ENCODE peak calls at places on chromosomes 2 and 18, in five cellular contexts. A is thoracic aorta, T is mammary epithelial cell, F is SK-N-SH, G is mesendoderm. M is an unnamed sample.

GRCh38 chr2:65357959-65358294 is 74.5 kb downstream of the SPRED2 start:
- DNase-seq in A (no peak), T (peak; percentile 50), F (no peak), G (no peak), M (peak; percentile 69)

GRCh38 chr2:183034806-183035205 is 3.5 kb downstream of the NCKAP1 start:
- DNase-seq in A (no peak), T (no peak), F (no peak), G (peak; percentile 69), M (no peak)

GRCh38 chr18:67144342-67144741 is 372.2 kb downstream of the DSEL start:
- DNase-seq in A (no peak), T (no peak), F (no peak), G (no peak), M (no peak)

GRCh38 chr2:137535897-137536296 is 428.4 kb upstream of the HNMT start:
- DNase-seq in A (no peak), T (no peak), F (no peak), G (no peak), M (peak; percentile 7)

GRCh38 chr18:79525556-79526467 is 130.1 kb downstream of the NFATC1 start:
- DNase-seq in A (no peak), T (peak; percentile 4), F (no peak), G (no peak), M (no peak)

GRCh38 chr2:190121971-190122370 is 59.4 kb upstream of the MSTN start:
- DNase-seq in A (no peak), T (no peak), F (peak; percentile 30), G (peak; percentile 57), M (peak; percentile 27)

GRCh38 chr2:159249955-159250723 is 36.4 kb downstream of the WDSUB1 start:
- DNase-seq in A (peak; percentile 43), T (peak; percentile 94), F (no peak), G (no peak), M (peak; percentile 6)

GRCh38 chr2:30565860-30566358 is 118.9 kb downstream of the LCLAT1 start:
- DNase-seq in A (no peak), T (no peak), F (no peak), G (no peak), M (no peak)

GRCh38 chr2:223576873-223577272 is 25.3 kb downstream of the SCG2 start:
- DNase-seq in A (no peak), T (peak; percentile 19), F (no peak), G (peak; percentile 71), M (no peak)

GRCh38 chr18:3360211-3360610 is 89.8 kb upstream of the TGIF1 start:
- DNase-seq in A (no peak), T (no peak), F (no peak), G (peak; percentile 71), M (no peak)

GRCh38 chr18:37085362-37085761 is 256.4 kb downstream of the KIAA1328 start:
- DNase-seq in A (no peak), T (no peak), F (no peak), G (peak; percentile 41), M (no peak)

GRCh38 chr2:149860276-149860921 is 272.8 kb upstream of the MMADHC start:
- DNase-seq in A (no peak), T (no peak), F (no peak), G (peak; percentile 10), M (no peak)

GRCh38 chr18:46184296-46185080 is 80.3 kb downstream of the HAUS1 start:
- DNase-seq in A (no peak), T (no peak), F (no peak), G (no peak), M (no peak)

GRCh38 chr2:8608411-8608954 is 73.4 kb upstream of the ID2 start:
- DNase-seq in A (no peak), T (no peak), F (no peak), G (no peak), M (no peak)

DNA sequence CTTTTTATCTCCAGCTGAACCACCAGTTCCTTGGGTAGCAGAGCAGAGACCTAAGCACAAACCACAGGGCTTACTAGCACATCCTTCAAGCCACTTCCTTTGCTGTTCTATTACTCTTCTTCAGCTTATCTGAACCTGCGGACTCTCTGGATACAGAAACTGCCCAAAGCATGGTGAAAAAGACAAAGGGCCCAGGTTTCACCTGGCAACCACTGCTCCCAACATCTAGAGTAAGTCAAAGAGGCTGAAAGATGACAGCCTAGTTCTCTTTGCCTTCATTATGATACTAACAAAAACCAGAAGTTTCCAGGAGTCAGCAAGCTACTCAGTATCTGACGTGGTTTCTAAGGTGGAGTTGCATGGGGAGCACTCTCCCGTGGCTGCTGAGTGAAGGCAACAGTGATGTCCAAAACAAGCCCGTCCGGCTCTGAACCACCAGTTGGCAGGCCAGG is 43.4 kb downstream of the KANSL3 start:
- DNase-seq in A (no peak), T (no peak), F (no peak), G (no peak), M (no peak)
- H3K36me3 ChIP-seq in A (peaks cover 44% of the 10 kb centered on the region), T (peaks cover 33% of the 10 kb centered on the region), F (peaks cover 66% of the 10 kb centered on the region), G (peaks cover 8% of the 10 kb centered on the region), M (peaks cover 17% of the 10 kb centered on the region)

GRCh38 chr2:121055088-121055487 is 229.9 kb downstream of the TFCP2L1 start:
- DNase-seq in A (no peak), T (no peak), F (no peak), G (no peak), M (no peak)
- H3K4me3 ChIP-seq in A (no peak overlapping the region), T (no peak overlapping the region), F (no peak overlapping the region), G (no peak overlapping the region), M (no peak overlapping the region)

GRCh38 chr18:22179174-22179573 is 9.8 kb downstream of the GATA6 start:
- DNase-seq in A (no peak), T (no peak), F (no peak), G (no peak), M (no peak)
- H3K27me3 ChIP-seq in A (no peaks in the 10 kb centered on the region), T (no peaks in the 10 kb centered on the region), F (peaks cover 83% of the 10 kb centered on the region), G (peaks cover 11% of the 10 kb centered on the region), M (no peaks in the 10 kb centered on the region)

GRCh38 chr2:198143156-198143555 is 338.8 kb downstream of the PLCL1 start:
- DNase-seq in A (no peak), T (no peak), F (no peak), G (no peak), M (no peak)

GRCh38 chr2:198141726-198142125 is 337.3 kb downstream of the PLCL1 start:
- DNase-seq in A (no peak), T (no peak), F (no peak), G (no peak), M (no peak)

GRCh38 chr2:198143793-198144192 is 339.4 kb downstream of the PLCL1 start:
- DNase-seq in A (no peak), T (no peak), F (no peak), G (no peak), M (no peak)

GRCh38 chr2:198144621-198145020 is 340.2 kb downstream of the PLCL1 start:
- DNase-seq in A (no peak), T (no peak), F (peak; percentile 58), G (peak; percentile 70), M (no peak)
- H3K36me3 ChIP-seq in A (no peaks in the 10 kb centered on the region), T (no peaks in the 10 kb centered on the region), F (no peaks in the 10 kb centered on the region), G (no peaks in the 10 kb centered on the region), M (no peaks in the 10 kb centered on the region)

GRCh38 chr2:68391869-68392268 is 26.8 kb downstream of the PLEK start:
- DNase-seq in A (no peak), T (no peak), F (no peak), G (no peak), M (no peak)
- H3K4me3 ChIP-seq in A (no peak overlapping the region), T (no peak overlapping the region), F (no peak overlapping the region), G (no peak overlapping the region), M (no peak overlapping the region)